ENCODE peak calls at places on chromosomes 6 and 20, in five cellular contexts. G, X, R, Q and D are unnamed samples.

GRCh38 chr20:54680439-54680838 is 205.0 kb downstream of the DOK5 start:
- DNase-seq in X (no peak), G (no peak), Q (no peak), R (no peak), D (no peak)

GRCh38 chr20:55166063-55166462 is 690.7 kb downstream of the DOK5 start:
- DNase-seq in R (no peak), Q (no peak), G (peak; percentile 91), X (no peak), D (peak; percentile 46)

GRCh38 chr20:63062188-63063140 is 55.7 kb upstream of the BHLHE23 start:
- DNase-seq in R (no peak), X (no peak), Q (no peak), G (no peak), D (no peak)

GRCh38 chr6:99736302-99736701 is 129.7 kb downstream of the PRDM13 start:
- DNase-seq in R (no peak), Q (no peak), X (no peak), G (no peak), D (no peak)

GRCh38 chr20:48718914-48719578 is 108.8 kb downstream of the PREX1 start:
- DNase-seq in R (no peak), G (no peak), X (peak; percentile 10), Q (no peak), D (no peak)

GRCh38 chr6:14664616-14665315 is 547.2 kb downstream of the CD83 start:
- DNase-seq in G (no peak), Q (no peak), R (no peak), X (no peak), D (peak; percentile 67)

GRCh38 chr6:22470454-22471368 is 98.7 kb upstream of the HDGFL1 start:
- DNase-seq in R (no peak), Q (no peak), X (no peak), G (peak; percentile 33), D (peak; percentile 12)

GRCh38 chr6:4672772-4673171 is 103.4 kb upstream of the CDYL start:
- DNase-seq in Q (no peak), G (no peak), X (no peak), R (no peak), D (no peak)

GRCh38 chr6:35048031-35048613 is 93.0 kb downstream of the TCP11 start:
- DNase-seq in X (no peak), Q (no peak), G (peak; percentile 84), R (no peak), D (peak; percentile 90)

GRCh38 chr20:45088247-45088646 is 12.7 kb downstream of the KCNS1 start:
- DNase-seq in G (no peak), X (no peak), Q (no peak), R (no peak), D (no peak)

GRCh38 chr6:122798099-122798641 is 9.1 kb downstream of the SMPDL3A start:
- DNase-seq in X (no peak), Q (no peak), G (no peak), R (no peak), D (no peak)

GRCh38 chr20:38196592-38196991 is 31.5 kb upstream of the TGM2 start:
- DNase-seq in Q (peak; percentile 23), G (no peak), X (no peak), R (no peak), D (no peak)

GRCh38 chr6:140285998-140286690 is 911.7 kb upstream of the CITED2 start:
- DNase-seq in Q (no peak), X (no peak), G (no peak), R (no peak), D (no peak)

GRCh38 chr6:158033751-158034702 is 52.4 kb downstream of the SYNJ2 start:
- DNase-seq in G (no peak), R (no peak), Q (no peak), X (no peak), D (no peak)

GRCh38 chr6:90691823-90692222 is 105.0 kb upstream of the MAP3K7 start:
- DNase-seq in Q (no peak), G (no peak), X (no peak), R (no peak), D (no peak)

GRCh38 chr20:1718604-1719384 is 61.2 kb upstream of the SIRPG start:
- DNase-seq in X (no peak), G (no peak), R (no peak), Q (no peak), D (no peak)

GRCh38 chr6:168128006-168128630 is 49.1 kb upstream of the FRMD1 start:
- DNase-seq in X (no peak), G (no peak), Q (no peak), R (no peak), D (no peak)

GRCh38 chr6:147262943-147263342 is 58.7 kb downstream of the STXBP5 start:
- DNase-seq in X (no peak), R (no peak), Q (no peak), G (no peak), D (no peak)

GRCh38 chr20:61951695-61952533 is 113.8 kb downstream of the TAF4 start:
- DNase-seq in G (peak; percentile 88), X (no peak), Q (no peak), R (no peak), D (peak; percentile 83)

GRCh38 chr6:24718449-24719124 is 367 bp downstream of the C6orf62 start:
- DNase-seq in Q (no peak), R (no peak), G (no peak), X (no peak), D (no peak)

GRCh38 chr6:11973238-11973637 is 38.9 kb upstream of the HIVEP1 start:
- DNase-seq in G (no peak), Q (no peak), X (no peak), R (no peak), D (no peak)

GRCh38 chr20:51042657-51043247 is 19.8 kb upstream of the KCNG1 start:
- DNase-seq in Q (no peak), R (no peak), G (peak; percentile 53), X (no peak), D (no peak)

GRCh38 chr20:62855120-62855519 is 6.5 kb downstream of the TCFL5 start:
- DNase-seq in X (no peak), G (no peak), R (no peak), Q (no peak), D (no peak)

GRCh38 chr20:2224246-2224645 is 71.6 kb upstream of the TGM3 start:
- DNase-seq in Q (no peak), X (no peak), G (no peak), R (no peak), D (no peak)

GRCh38 chr20:62711703-62712101 is 3.1 kb downstream of the NTSR1 start:
- DNase-seq in Q (no peak), G (no peak), R (no peak), X (no peak), D (no peak)

GRCh38 chr6:158818008-158818579 is 1.1 kb downstream of the EZR start:
- DNase-seq in R (peak; percentile 62), Q (peak; percentile 81), X (peak; percentile 84), G (peak; percentile 92), D (peak; percentile 79)